ENCODE peak calls at places on chromosome 2, in eight cellular contexts. One of them, this sample, is unnamed.

GRCh38 chr2:226728996-226729395 is 70.6 kb downstream of the IRS1 start:
- DNase-seq in heart right ventricle: no peak
- DNase-seq in omental fat pad: no peak
- DNase-seq in mesothelial cell of epicardium: no peak
- DNase-seq in adrenal gland: no peak
- DNase-seq in GM20000: no peak
- DNase-seq in cardiac muscle cell: no peak
- DNase-seq in NB4: no peak
- DNase-seq in this sample: no peak

GRCh38 chr2:8548065-8548870 is 133.6 kb upstream of the ID2 start:
- DNase-seq in omental fat pad: peak; percentile 6
- DNase-seq in NB4: no peak
- DNase-seq in GM20000: no peak
- DNase-seq in heart right ventricle: no peak
- DNase-seq in mesothelial cell of epicardium: no peak
- DNase-seq in cardiac muscle cell: no peak
- DNase-seq in adrenal gland: no peak
- DNase-seq in this sample: no peak

GRCh38 chr2:64153811-64154210 is 9.6 kb upstream of the PELI1 start:
- DNase-seq in NB4: no peak
- DNase-seq in heart right ventricle: no peak
- DNase-seq in GM20000: no peak
- DNase-seq in omental fat pad: no peak
- DNase-seq in cardiac muscle cell: no peak
- DNase-seq in adrenal gland: no peak
- DNase-seq in mesothelial cell of epicardium: no peak
- DNase-seq in this sample: no peak

GRCh38 chr2:134257516-134257915 is 3.6 kb downstream of the MGAT5 start:
- DNase-seq in adrenal gland: no peak
- DNase-seq in heart right ventricle: no peak
- DNase-seq in mesothelial cell of epicardium: no peak
- DNase-seq in GM20000: no peak
- DNase-seq in cardiac muscle cell: no peak
- DNase-seq in NB4: no peak
- DNase-seq in omental fat pad: no peak
- DNase-seq in this sample: no peak

GRCh38 chr2:26768759-26769500 is 4.8 kb downstream of the SLC35F6 start:
- DNase-seq in GM20000: no peak
- DNase-seq in heart right ventricle: peak; percentile 66
- DNase-seq in cardiac muscle cell: peak; percentile 71
- DNase-seq in omental fat pad: peak; percentile 46
- DNase-seq in adrenal gland: peak; percentile 83
- DNase-seq in mesothelial cell of epicardium: no peak
- DNase-seq in NB4: peak; percentile 97
- DNase-seq in this sample: peak; percentile 81

GRCh38 chr2:214587442-214587841 is 176.6 kb downstream of the VWC2L start:
- DNase-seq in cardiac muscle cell: no peak
- DNase-seq in omental fat pad: no peak
- DNase-seq in heart right ventricle: no peak
- DNase-seq in adrenal gland: no peak
- DNase-seq in mesothelial cell of epicardium: no peak
- DNase-seq in NB4: peak; percentile 27
- DNase-seq in GM20000: no peak
- DNase-seq in this sample: peak; percentile 15

GRCh38 chr2:185144159-185144919 is 546.0 kb downstream of the ZNF804A start:
- DNase-seq in GM20000: no peak
- DNase-seq in omental fat pad: no peak
- DNase-seq in mesothelial cell of epicardium: no peak
- DNase-seq in cardiac muscle cell: no peak
- DNase-seq in adrenal gland: no peak
- DNase-seq in heart right ventricle: no peak
- DNase-seq in NB4: no peak
- DNase-seq in this sample: no peak

GRCh38 chr2:97996679-97997078 is 931 bp upstream of the TMEM131 start:
- DNase-seq in adrenal gland: no peak
- DNase-seq in mesothelial cell of epicardium: no peak
- DNase-seq in heart right ventricle: no peak
- DNase-seq in omental fat pad: no peak
- DNase-seq in cardiac muscle cell: no peak
- DNase-seq in GM20000: no peak
- DNase-seq in NB4: peak; percentile 14
- DNase-seq in this sample: peak; percentile 61

GRCh38 chr2:111188681-111189080 is 68.0 kb downstream of the BCL2L11 start:
- DNase-seq in omental fat pad: no peak
- DNase-seq in NB4: no peak
- DNase-seq in cardiac muscle cell: no peak
- DNase-seq in GM20000: no peak
- DNase-seq in mesothelial cell of epicardium: peak; percentile 10
- DNase-seq in adrenal gland: no peak
- DNase-seq in heart right ventricle: no peak
- DNase-seq in this sample: no peak

GRCh38 chr2:113886479-113887383 is 3.2 kb upstream of the ACTR3 start:
- DNase-seq in cardiac muscle cell: peak; percentile 83
- DNase-seq in omental fat pad: no peak
- DNase-seq in heart right ventricle: no peak
- DNase-seq in NB4: peak; percentile 97
- DNase-seq in mesothelial cell of epicardium: no peak
- DNase-seq in GM20000: peak; percentile 83
- DNase-seq in adrenal gland: peak; percentile 60
- DNase-seq in this sample: peak; percentile 69

GRCh38 chr2:101307503-101307902 is 998 bp downstream of the RNF149 start:
- DNase-seq in mesothelial cell of epicardium: no peak
- DNase-seq in cardiac muscle cell: peak; percentile 6
- DNase-seq in adrenal gland: no peak
- DNase-seq in omental fat pad: no peak
- DNase-seq in NB4: peak; percentile 24
- DNase-seq in heart right ventricle: no peak
- DNase-seq in GM20000: peak; percentile 19
- DNase-seq in this sample: peak; percentile 38

GRCh38 chr2:118371500-118371899 is 283.2 kb downstream of the INSIG2 start:
- DNase-seq in GM20000: peak; percentile 23
- DNase-seq in cardiac muscle cell: peak; percentile 51
- DNase-seq in heart right ventricle: no peak
- DNase-seq in omental fat pad: no peak
- DNase-seq in NB4: peak; percentile 35
- DNase-seq in mesothelial cell of epicardium: peak; percentile 51
- DNase-seq in adrenal gland: no peak
- DNase-seq in this sample: peak; percentile 17

GRCh38 chr2:109129921-109130725 is 1.1 kb downstream of the SH3RF3 start:
- DNase-seq in omental fat pad: no peak
- DNase-seq in cardiac muscle cell: peak; percentile 24
- DNase-seq in heart right ventricle: peak; percentile 19
- DNase-seq in NB4: peak; percentile 67
- DNase-seq in mesothelial cell of epicardium: peak; percentile 37
- DNase-seq in adrenal gland: peak; percentile 60
- DNase-seq in GM20000: no peak
- DNase-seq in this sample: no peak

GRCh38 chr2:217903859-217904613 is 98.8 kb downstream of the TNS1 start:
- DNase-seq in adrenal gland: peak; percentile 95
- DNase-seq in cardiac muscle cell: peak; percentile 89
- DNase-seq in heart right ventricle: peak; percentile 86
- DNase-seq in mesothelial cell of epicardium: peak; percentile 50
- DNase-seq in GM20000: no peak
- DNase-seq in omental fat pad: no peak
- DNase-seq in NB4: no peak
- DNase-seq in this sample: no peak

GRCh38 chr2:27356056-27356381 is 545 bp downstream of the GTF3C2 start:
- DNase-seq in NB4: peak; percentile 89
- DNase-seq in heart right ventricle: peak; percentile 30
- DNase-seq in omental fat pad: no peak
- DNase-seq in adrenal gland: peak; percentile 66
- DNase-seq in mesothelial cell of epicardium: peak; percentile 41
- DNase-seq in cardiac muscle cell: peak; percentile 62
- DNase-seq in GM20000: no peak
- DNase-seq in this sample: peak; percentile 83

GRCh38 chr2:240713071-240713927 is 21.6 kb downstream of the AQP12A start:
- DNase-seq in NB4: peak; percentile 81
- DNase-seq in heart right ventricle: no peak
- DNase-seq in GM20000: no peak
- DNase-seq in adrenal gland: no peak
- DNase-seq in mesothelial cell of epicardium: no peak
- DNase-seq in cardiac muscle cell: no peak
- DNase-seq in omental fat pad: no peak
- DNase-seq in this sample: no peak

GRCh38 chr2:240717181-240717641 is 25.5 kb downstream of the AQP12A start:
- DNase-seq in NB4: no peak
- DNase-seq in GM20000: no peak
- DNase-seq in omental fat pad: no peak
- DNase-seq in heart right ventricle: no peak
- DNase-seq in mesothelial cell of epicardium: no peak
- DNase-seq in cardiac muscle cell: no peak
- DNase-seq in adrenal gland: no peak
- DNase-seq in this sample: no peak

GRCh38 chr2:240713928-240714746 is 22.5 kb downstream of the AQP12A start:
- DNase-seq in omental fat pad: no peak
- DNase-seq in NB4: no peak
- DNase-seq in heart right ventricle: no peak
- DNase-seq in cardiac muscle cell: no peak
- DNase-seq in mesothelial cell of epicardium: no peak
- DNase-seq in adrenal gland: no peak
- DNase-seq in GM20000: no peak
- DNase-seq in this sample: no peak

GRCh38 chr2:240716130-240716798 is 24.6 kb downstream of the AQP12A start:
- DNase-seq in adrenal gland: no peak
- DNase-seq in heart right ventricle: no peak
- DNase-seq in omental fat pad: no peak
- DNase-seq in mesothelial cell of epicardium: no peak
- DNase-seq in NB4: no peak
- DNase-seq in GM20000: no peak
- DNase-seq in cardiac muscle cell: no peak
- DNase-seq in this sample: no peak

GRCh38 chr2:240714747-240715725 is 23.4 kb downstream of the AQP12A start:
- DNase-seq in GM20000: no peak
- DNase-seq in heart right ventricle: no peak
- DNase-seq in NB4: no peak
- DNase-seq in mesothelial cell of epicardium: no peak
- DNase-seq in cardiac muscle cell: no peak
- DNase-seq in omental fat pad: no peak
- DNase-seq in adrenal gland: no peak
- DNase-seq in this sample: peak; percentile 26
- TF ChIP-seq CTCF in GM20000: no peak
- TF ChIP-seq CTCF in heart right ventricle: no peak
- TF ChIP-seq CTCF in NB4: no peak
- TF ChIP-seq CTCF in mesothelial cell of epicardium: no peak
- TF ChIP-seq CTCF in cardiac muscle cell: no peak
- TF ChIP-seq CTCF in omental fat pad: no peak
- TF ChIP-seq CTCF in adrenal gland: no peak
- TF ChIP-seq CTCF in this sample: no peak

GRCh38 chr2:130355578-130356431 is at the start of gene PTPN18:
- DNase-seq in NB4: peak; percentile 83
- DNase-seq in heart right ventricle: peak; percentile 94
- DNase-seq in cardiac muscle cell: peak; percentile 95
- DNase-seq in omental fat pad: peak; percentile 50
- DNase-seq in GM20000: peak; percentile 92
- DNase-seq in mesothelial cell of epicardium: peak; percentile 70
- DNase-seq in adrenal gland: peak; percentile 90
- DNase-seq in this sample: peak; percentile 95
- TF ChIP-seq CTCF in NB4: no peak
- TF ChIP-seq CTCF in heart right ventricle: peak; percentile 51
- TF ChIP-seq CTCF in cardiac muscle cell: peak; percentile 50
- TF ChIP-seq CTCF in omental fat pad: no peak
- TF ChIP-seq CTCF in GM20000: peak; percentile 20
- TF ChIP-seq CTCF in mesothelial cell of epicardium: peak; percentile 20
- TF ChIP-seq CTCF in adrenal gland: peak; percentile 62
- TF ChIP-seq CTCF in this sample: peak; percentile 60

DNA sequence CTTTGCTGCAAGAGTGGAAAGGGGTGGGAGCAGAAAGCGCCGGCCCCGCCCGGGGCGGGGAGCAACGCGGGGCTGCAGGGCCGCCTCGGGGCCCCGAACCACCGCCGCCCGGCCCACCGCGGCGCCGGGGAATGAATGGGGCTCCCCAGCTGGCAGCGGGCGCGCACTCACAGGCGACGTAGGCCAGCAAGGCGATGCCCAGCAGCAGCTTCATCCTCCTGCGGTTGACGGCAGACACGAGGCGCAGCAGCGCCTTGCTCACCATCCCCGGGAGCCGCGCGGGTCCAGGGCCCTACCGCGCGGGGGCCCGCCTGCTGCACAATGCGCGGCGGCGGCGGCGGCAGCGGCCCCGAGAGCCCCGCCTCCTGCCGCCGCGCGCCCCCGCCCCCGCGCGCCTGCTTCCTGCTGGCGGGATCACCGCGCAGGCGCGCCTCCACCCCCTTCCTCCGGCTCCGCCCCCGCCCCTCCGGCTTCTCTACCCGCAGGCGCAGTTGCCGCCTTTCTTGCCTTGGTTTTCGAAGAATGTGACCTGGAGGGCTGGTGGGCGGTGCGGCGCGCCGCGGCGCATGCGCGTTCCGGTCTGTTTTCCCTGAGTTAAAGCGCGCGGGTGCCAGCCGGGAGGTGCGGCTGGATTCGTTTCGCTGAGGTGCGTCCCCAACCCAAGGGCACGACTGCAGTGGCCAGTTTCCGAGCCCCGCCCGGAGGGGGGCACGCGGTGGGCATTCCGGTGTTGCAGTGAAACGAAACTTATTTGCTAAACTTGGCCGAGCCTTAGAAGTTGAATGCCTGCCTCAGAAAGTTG is at the start of gene UXS1:
- DNase-seq in heart right ventricle: peak; percentile 99
- DNase-seq in cardiac muscle cell: peak; percentile 98
- DNase-seq in omental fat pad: peak; percentile 89
- DNase-seq in GM20000: peak; percentile 98
- DNase-seq in NB4: peak; percentile 98
- DNase-seq in adrenal gland: peak; percentile 98
- DNase-seq in mesothelial cell of epicardium: peak; percentile 99
- DNase-seq in this sample: peak; percentile 99
- TF ChIP-seq CTCF in heart right ventricle: no peak
- TF ChIP-seq CTCF in cardiac muscle cell: no peak
- TF ChIP-seq CTCF in omental fat pad: no peak
- TF ChIP-seq CTCF in GM20000: no peak
- TF ChIP-seq CTCF in NB4: no peak
- TF ChIP-seq CTCF in adrenal gland: no peak
- TF ChIP-seq CTCF in mesothelial cell of epicardium: no peak
- TF ChIP-seq CTCF in this sample: no peak

DNA sequence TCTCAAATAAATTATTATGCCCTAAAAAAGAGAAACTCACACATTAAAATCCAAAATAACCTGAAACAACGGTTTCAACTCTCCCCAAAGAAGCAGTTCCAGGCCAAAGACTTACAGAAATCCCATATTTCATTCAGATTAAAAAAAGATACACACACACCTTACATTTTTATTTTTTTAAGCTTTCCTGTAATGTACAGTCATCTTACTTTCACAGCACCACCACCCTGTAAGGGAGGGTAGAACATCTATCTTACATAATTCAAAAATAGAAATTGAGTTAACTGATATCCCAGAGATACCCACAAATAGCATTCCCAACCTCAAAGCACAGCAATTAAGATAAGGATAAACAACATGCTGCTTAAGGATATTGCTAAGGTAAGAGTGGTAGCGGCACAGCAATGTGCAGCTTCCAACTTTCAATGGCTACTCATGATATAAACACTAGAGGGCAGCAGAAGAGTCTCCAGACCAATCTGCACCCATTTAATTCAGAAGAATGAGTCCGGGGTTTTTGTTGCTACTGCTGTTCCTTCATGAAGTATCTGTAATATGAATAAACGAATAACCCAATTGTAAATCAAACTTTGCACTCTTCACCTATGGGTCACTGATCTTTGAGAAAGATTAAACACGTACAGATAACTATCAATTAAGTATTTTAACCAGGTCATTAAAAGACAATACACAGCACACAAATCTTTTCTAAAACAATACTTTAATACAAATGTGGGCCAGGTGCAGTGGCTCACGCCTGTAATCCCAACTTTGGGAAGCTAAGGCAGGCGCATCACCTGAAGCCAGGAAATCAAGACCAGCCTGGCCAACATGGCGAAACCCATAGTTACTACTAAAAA is 11.3 kb downstream of the GFPT1 start:
- DNase-seq in GM20000: no peak
- DNase-seq in heart right ventricle: no peak
- DNase-seq in mesothelial cell of epicardium: no peak
- DNase-seq in NB4: peak; percentile 76
- DNase-seq in omental fat pad: no peak
- DNase-seq in adrenal gland: no peak
- DNase-seq in cardiac muscle cell: peak; percentile 58
- DNase-seq in this sample: no peak
- TF ChIP-seq CTCF in GM20000: peak; percentile 18
- TF ChIP-seq CTCF in heart right ventricle: peak; percentile 61
- TF ChIP-seq CTCF in mesothelial cell of epicardium: peak; percentile 36
- TF ChIP-seq CTCF in NB4: peak; percentile 80
- TF ChIP-seq CTCF in omental fat pad: no peak
- TF ChIP-seq CTCF in adrenal gland: peak; percentile 33
- TF ChIP-seq CTCF in cardiac muscle cell: peak; percentile 58
- TF ChIP-seq CTCF in this sample: peak; percentile 37